ENCODE peak calls at places on chromosome 11, in four cellular contexts. H is right atrium auricular region, J is uterus, E is fibroblast of villous mesenchyme. D is an unnamed sample.

GRCh38 chr11:107856981-107857517 is 1.5 kb downstream of the SLC35F2 start:
- DNase-seq in H (peak; percentile 63), J (no peak), E (no peak), D (no peak)

GRCh38 chr11:7571640-7572000 is 57.8 kb downstream of the PPFIBP2 start:
- DNase-seq in H (peak; percentile 81), J (peak; percentile 69), E (peak; percentile 75), D (peak; percentile 74)

GRCh38 chr11:124863826-124864165 is 1.4 kb upstream of the ROBO3 start:
- DNase-seq in H (no peak), J (no peak), E (no peak), D (no peak)

GRCh38 chr11:117418685-117419084 is 91.0 kb downstream of the CEP164 start:
- DNase-seq in H (no peak), J (no peak), E (no peak), D (no peak)

GRCh38 chr11:129278586-129279319 is 86.6 kb upstream of the ARHGAP32 start:
- DNase-seq in H (no peak), J (no peak), E (peak; percentile 20), D (peak; percentile 24)

GRCh38 chr11:33802414-33802950 is 28.2 kb upstream of the FBXO3 start:
- DNase-seq in H (no peak), J (peak; percentile 47), E (peak; percentile 71), D (peak; percentile 44)

GRCh38 chr11:80748207-80748606 is 1307.4 kb upstream of the TENM4 start:
- DNase-seq in H (no peak), J (no peak), E (no peak), D (no peak)

GRCh38 chr11:127056338-127056971 is 55.9 kb upstream of the KIRREL3 start:
- DNase-seq in H (peak; percentile 52), J (no peak), E (no peak), D (no peak)

GRCh38 chr11:2831826-2832717 is 53.5 kb downstream of the CDKN1C start:
- DNase-seq in H (no peak), J (no peak), E (no peak), D (no peak)

GRCh38 chr11:1749787-1750351 is 526 bp downstream of the IFITM10 start:
- DNase-seq in H (no peak), J (no peak), E (peak; percentile 55), D (no peak)

GRCh38 chr11:74681686-74682651 is 49.3 kb downstream of the CHRDL2 start:
- DNase-seq in H (peak; percentile 58), J (peak; percentile 75), E (no peak), D (no peak)

GRCh38 chr11:108498816-108499408 is 728 bp upstream of the POGLUT3 start:
- DNase-seq in H (no peak), J (peak; percentile 29), E (no peak), D (no peak)

GRCh38 chr11:96393753-96394348 is 4.0 kb downstream of the JRKL start:
- DNase-seq in H (no peak), J (no peak), E (peak; percentile 61), D (no peak)

GRCh38 chr11:92628401-92629292 is 340.8 kb upstream of the MTNR1B start:
- DNase-seq in H (no peak), J (no peak), E (no peak), D (no peak)

GRCh38 chr11:60925685-60926267 is 1.5 kb downstream of the TMEM132A start:
- DNase-seq in H (no peak), J (no peak), E (peak; percentile 37), D (no peak)

DNA sequence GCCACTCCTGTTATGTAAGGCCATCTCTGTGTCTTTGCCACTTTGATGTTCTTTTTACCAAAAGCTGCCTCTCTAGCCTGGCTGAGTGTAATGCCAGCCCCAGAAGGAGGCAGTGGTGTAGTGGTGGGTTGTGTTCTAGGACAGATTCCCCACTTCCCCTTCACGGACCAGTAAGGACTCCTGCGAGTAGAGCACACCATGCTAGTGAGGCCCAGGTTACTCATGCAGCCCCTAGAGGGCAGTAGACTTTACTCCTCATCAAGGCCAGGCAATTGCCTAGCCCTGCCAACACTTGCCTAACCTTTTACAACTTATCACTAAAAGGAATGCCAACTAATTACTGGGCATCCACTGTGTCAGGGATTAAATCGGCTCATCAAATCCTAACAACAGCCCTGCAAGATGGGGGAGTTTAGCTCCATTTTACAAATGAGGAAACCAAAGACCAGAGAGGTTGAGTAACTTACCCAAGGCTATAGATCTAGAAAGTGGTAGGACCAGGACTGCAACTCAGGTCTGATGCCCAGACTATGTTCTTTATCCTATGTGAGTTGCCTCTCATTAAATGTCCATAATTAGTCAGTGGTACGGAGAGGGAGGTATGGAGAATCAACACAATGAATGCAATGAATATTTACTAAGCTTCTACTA is 75.3 kb downstream of the APIP start:
- DNase-seq in H (no peak), J (no peak), E (peak; percentile 30), D (no peak)
- TF ChIP-seq CTCF in H (no peak), J (no peak), E (peak; percentile 50), D (peak; percentile 36)

GRCh38 chr11:119481667-119482400 is 58.9 kb upstream of the THY1 start:
- DNase-seq in H (no peak), J (peak; percentile 21), E (no peak), D (no peak)
- TF ChIP-seq CTCF in H (no peak), J (no peak), E (no peak), D (no peak)

GRCh38 chr11:70552167-70552435 is 153.8 kb downstream of the CTTN start:
- DNase-seq in H (no peak), J (no peak), E (no peak), D (no peak)
- TF ChIP-seq CTCF in H (no peak), J (no peak), E (no peak), D (no peak)

GRCh38 chr11:131041331-131042040 is 125.2 kb upstream of the SNX19 start:
- DNase-seq in H (no peak), J (no peak), E (no peak), D (no peak)

GRCh38 chr11:131036544-131036943 is 120.3 kb upstream of the SNX19 start:
- DNase-seq in H (no peak), J (no peak), E (no peak), D (no peak)

GRCh38 chr11:131042041-131042390 is 125.7 kb upstream of the SNX19 start:
- DNase-seq in H (no peak), J (no peak), E (no peak), D (no peak)

GRCh38 chr11:131038597-131038996 is 122.3 kb upstream of the SNX19 start:
- DNase-seq in H (no peak), J (no peak), E (no peak), D (no peak)

GRCh38 chr11:131037873-131038272 is 121.6 kb upstream of the SNX19 start:
- DNase-seq in H (no peak), J (no peak), E (no peak), D (no peak)
- TF ChIP-seq CTCF in H (no peak), J (no peak), E (peak; percentile 32), D (peak; percentile 32)